ENCODE peak calls at places on chromosomes 4 and X, in nine cellular contexts. Y, I, U, K, S, Z, O, P and X are unnamed samples.

GRCh38 chr4:52912608-52913007 is 50.5 kb downstream of the RASL11B start:
- DNase-seq in Y (no peak), I (no peak), U (no peak), K (peak), S (no peak), Z (no peak), O (no peak), P (no peak), X (no peak)

GRCh38 chr4:10662937-10663336 is 21.6 kb downstream of the CLNK start:
- DNase-seq in Y (no peak), I (no peak), U (no peak), K (no peak), S (no peak), Z (no peak), O (no peak), P (no peak), X (no peak)

GRCh38 chr4:113183032-113183573 is 133.7 kb downstream of the ANK2 start:
- DNase-seq in Y (no peak), I (no peak), U (no peak), K (no peak), S (no peak), Z (no peak), O (no peak), P (no peak), X (no peak)

GRCh38 chrX:40189018-40189417 is 91.3 kb upstream of the BCOR start:
- DNase-seq in Y (no peak), I (no peak), U (no peak), K (peak), S (no peak), Z (no peak), O (no peak), P (no peak), X (no peak)

GRCh38 chr4:33302298-33302697 is 2582.1 kb downstream of the PCDH7 start:
- DNase-seq in Y (no peak), I (no peak), U (no peak), K (peak), S (no peak), Z (no peak), O (no peak), P (no peak), X (no peak)

GRCh38 chr4:152936446-152937279 is 540 bp downstream of the FHDC1 start:
- DNase-seq in Y (no peak), I (peak), U (no peak), K (no peak), S (no peak), Z (peak), O (peak), P (peak), X (no peak)

GRCh38 chr4:55071951-55072350 is 53.4 kb downstream of the KDR start:
- DNase-seq in Y (no peak), I (no peak), U (no peak), K (no peak), S (no peak), Z (no peak), O (peak), P (no peak), X (no peak)

GRCh38 chrX:151175283-151176062 is 911 bp upstream of the GPR50 start:
- DNase-seq in Y (no peak), I (no peak), U (no peak), K (no peak), S (no peak), Z (no peak), O (no peak), P (no peak), X (no peak)

GRCh38 chrX:2863646-2864045 is 34.9 kb downstream of the GYG2 start:
- DNase-seq in Y (no peak), I (no peak), U (no peak), K (peak), S (no peak), Z (no peak), O (peak), P (no peak), X (no peak)

GRCh38 chrX:129721414-129721813 is 17.4 kb upstream of the XPNPEP2 start:
- DNase-seq in Y (no peak), I (no peak), U (no peak), K (no peak), S (no peak), Z (no peak), O (no peak), P (no peak), X (no peak)

GRCh38 chrX:10618911-10619310 is 1.5 kb downstream of the MID1 start:
- DNase-seq in Y (no peak), I (no peak), U (no peak), K (peak), S (no peak), Z (no peak), O (no peak), P (no peak), X (no peak)

GRCh38 chr4:145481164-145481941 is at the start of gene SMAD1:
- DNase-seq in Y (peak), I (peak), U (peak), K (peak), S (peak), Z (peak), O (peak), P (peak), X (peak)

GRCh38 chr4:81259151-81259550 is 44.1 kb upstream of the PRKG2 start:
- DNase-seq in Y (no peak), I (no peak), U (no peak), K (no peak), S (no peak), Z (no peak), O (no peak), P (no peak), X (no peak)

GRCh38 chr4:180532691-180533090 is 1710.5 kb upstream of the TENM3 start:
- DNase-seq in Y (no peak), I (no peak), U (no peak), K (no peak), S (no peak), Z (no peak), O (no peak), P (no peak), X (no peak)

GRCh38 chrX:133776072-133776471 is 209.3 kb downstream of the GPC3 start:
- DNase-seq in Y (no peak), I (no peak), U (no peak), K (peak), S (peak), Z (no peak), O (peak), P (peak), X (peak)

GRCh38 chrX:18855919-18856644 is 127.8 kb downstream of the PHKA2 start:
- DNase-seq in Y (no peak), I (no peak), U (no peak), K (peak), S (no peak), Z (no peak), O (no peak), P (no peak), X (no peak)

GRCh38 chrX:10327651-10328050 is 170.9 kb downstream of the CLCN4 start:
- DNase-seq in Y (no peak), I (no peak), U (no peak), K (no peak), S (no peak), Z (no peak), O (no peak), P (no peak), X (no peak)

GRCh38 chrX:38232287-38232686 is 11.6 kb upstream of the SRPX start:
- DNase-seq in Y (no peak), I (no peak), U (no peak), K (peak), S (no peak), Z (no peak), O (no peak), P (no peak), X (no peak)

GRCh38 chr4:163072222-163072621 is 94.5 kb downstream of the NAF1 start:
- DNase-seq in Y (no peak), I (no peak), U (no peak), K (no peak), S (no peak), Z (no peak), O (peak), P (no peak), X (no peak)

GRCh38 chrX:18354369-18355329 is at the start of gene SCML2:
- DNase-seq in Y (no peak), I (peak), U (peak), K (peak), S (peak), Z (no peak), O (no peak), P (peak), X (peak)